ENCODE peak calls at places on chromosomes 3 and 15, in seven cellular contexts. One of them, this sample, is unnamed.

GRCh38 chr3:125349556-125350165 is 25.5 kb downstream of the ZNF148 start:
- DNase-seq in EL: no peak
- DNase-seq in caudate nucleus: no peak
- DNase-seq in KBM-7: no peak
- DNase-seq in hippocampal formation: no peak
- DNase-seq in endothelial cell: no peak
- DNase-seq in CD8-positive, alpha-beta memory T cell: no peak
- DNase-seq in this sample: no peak

GRCh38 chr3:88957751-88958452 is 149.5 kb upstream of the EPHA3 start:
- DNase-seq in endothelial cell: no peak
- DNase-seq in KBM-7: no peak
- DNase-seq in hippocampal formation: no peak
- DNase-seq in caudate nucleus: no peak
- DNase-seq in CD8-positive, alpha-beta memory T cell: no peak
- DNase-seq in EL: peak
- DNase-seq in this sample: no peak

GRCh38 chr15:81865850-81866537 is 179.8 kb downstream of the MEX3B start:
- DNase-seq in caudate nucleus: no peak
- DNase-seq in endothelial cell: no peak
- DNase-seq in KBM-7: peak
- DNase-seq in EL: no peak
- DNase-seq in CD8-positive, alpha-beta memory T cell: no peak
- DNase-seq in hippocampal formation: no peak
- DNase-seq in this sample: no peak

GRCh38 chr3:8648873-8649741 is 4.5 kb upstream of the SSUH2 start:
- DNase-seq in endothelial cell: no peak
- DNase-seq in hippocampal formation: no peak
- DNase-seq in caudate nucleus: no peak
- DNase-seq in CD8-positive, alpha-beta memory T cell: no peak
- DNase-seq in KBM-7: no peak
- DNase-seq in EL: no peak
- DNase-seq in this sample: no peak

GRCh38 chr3:187823802-187824201 is 78.5 kb upstream of the BCL6 start:
- DNase-seq in hippocampal formation: no peak
- DNase-seq in CD8-positive, alpha-beta memory T cell: no peak
- DNase-seq in KBM-7: no peak
- DNase-seq in caudate nucleus: no peak
- DNase-seq in EL: no peak
- DNase-seq in endothelial cell: no peak
- DNase-seq in this sample: no peak

GRCh38 chr3:55790596-55791350 is 303.7 kb upstream of the WNT5A start:
- DNase-seq in hippocampal formation: no peak
- DNase-seq in caudate nucleus: no peak
- DNase-seq in EL: peak
- DNase-seq in endothelial cell: no peak
- DNase-seq in KBM-7: peak
- DNase-seq in CD8-positive, alpha-beta memory T cell: no peak
- DNase-seq in this sample: no peak

GRCh38 chr3:177574232-177574856 is 377.1 kb upstream of the TBL1XR1 start:
- DNase-seq in EL: no peak
- DNase-seq in endothelial cell: no peak
- DNase-seq in hippocampal formation: no peak
- DNase-seq in CD8-positive, alpha-beta memory T cell: no peak
- DNase-seq in caudate nucleus: no peak
- DNase-seq in KBM-7: no peak
- DNase-seq in this sample: peak

GRCh38 chr3:4421121-4421520 is 45.9 kb downstream of the SUMF1 start:
- DNase-seq in caudate nucleus: no peak
- DNase-seq in endothelial cell: no peak
- DNase-seq in CD8-positive, alpha-beta memory T cell: no peak
- DNase-seq in KBM-7: no peak
- DNase-seq in hippocampal formation: no peak
- DNase-seq in EL: peak
- DNase-seq in this sample: no peak

GRCh38 chr15:70202756-70203155 is 105.0 kb upstream of the TLE3 start:
- DNase-seq in CD8-positive, alpha-beta memory T cell: no peak
- DNase-seq in EL: no peak
- DNase-seq in hippocampal formation: no peak
- DNase-seq in endothelial cell: no peak
- DNase-seq in caudate nucleus: no peak
- DNase-seq in KBM-7: no peak
- DNase-seq in this sample: no peak

GRCh38 chr15:88894348-88894818 is 961 bp downstream of the HAPLN3 start:
- DNase-seq in hippocampal formation: no peak
- DNase-seq in caudate nucleus: no peak
- DNase-seq in CD8-positive, alpha-beta memory T cell: peak
- DNase-seq in KBM-7: peak
- DNase-seq in EL: no peak
- DNase-seq in endothelial cell: peak
- DNase-seq in this sample: peak

GRCh38 chr15:70195808-70196304 is 98.1 kb upstream of the TLE3 start:
- DNase-seq in hippocampal formation: peak
- DNase-seq in caudate nucleus: no peak
- DNase-seq in KBM-7: no peak
- DNase-seq in endothelial cell: no peak
- DNase-seq in EL: peak
- DNase-seq in CD8-positive, alpha-beta memory T cell: no peak
- DNase-seq in this sample: peak

GRCh38 chr15:63560741-63561448 is 36.3 kb upstream of the FBXL22 start:
- DNase-seq in KBM-7: no peak
- DNase-seq in caudate nucleus: no peak
- DNase-seq in endothelial cell: no peak
- DNase-seq in EL: no peak
- DNase-seq in hippocampal formation: no peak
- DNase-seq in CD8-positive, alpha-beta memory T cell: no peak
- DNase-seq in this sample: no peak

GRCh38 chr3:143644370-143645089 is 203.7 kb downstream of the SLC9A9 start:
- DNase-seq in EL: peak
- DNase-seq in KBM-7: peak
- DNase-seq in CD8-positive, alpha-beta memory T cell: peak
- DNase-seq in caudate nucleus: no peak
- DNase-seq in hippocampal formation: peak
- DNase-seq in endothelial cell: peak
- DNase-seq in this sample: peak

GRCh38 chr15:56532766-56533455 is 68.0 kb upstream of the MNS1 start:
- DNase-seq in CD8-positive, alpha-beta memory T cell: no peak
- DNase-seq in EL: no peak
- DNase-seq in caudate nucleus: no peak
- DNase-seq in endothelial cell: no peak
- DNase-seq in hippocampal formation: no peak
- DNase-seq in KBM-7: no peak
- DNase-seq in this sample: no peak

GRCh38 chr15:64369078-64369607 is 12.1 kb downstream of the PCLAF start:
- DNase-seq in KBM-7: no peak
- DNase-seq in endothelial cell: no peak
- DNase-seq in EL: peak
- DNase-seq in caudate nucleus: no peak
- DNase-seq in hippocampal formation: no peak
- DNase-seq in CD8-positive, alpha-beta memory T cell: no peak
- DNase-seq in this sample: no peak

GRCh38 chr3:31157893-31158620 is 263.6 kb upstream of the GADL1 start:
- DNase-seq in EL: peak
- DNase-seq in hippocampal formation: no peak
- DNase-seq in caudate nucleus: no peak
- DNase-seq in CD8-positive, alpha-beta memory T cell: no peak
- DNase-seq in KBM-7: no peak
- DNase-seq in endothelial cell: no peak
- DNase-seq in this sample: no peak

GRCh38 chr15:38535451-38536200 is 29.0 kb downstream of the RASGRP1 start:
- DNase-seq in EL: peak
- DNase-seq in endothelial cell: no peak
- DNase-seq in KBM-7: no peak
- DNase-seq in hippocampal formation: no peak
- DNase-seq in CD8-positive, alpha-beta memory T cell: no peak
- DNase-seq in caudate nucleus: no peak
- DNase-seq in this sample: no peak

GRCh38 chr3:156256256-156256655 is 135.9 kb downstream of the KCNAB1 start:
- DNase-seq in EL: peak
- DNase-seq in hippocampal formation: no peak
- DNase-seq in endothelial cell: no peak
- DNase-seq in CD8-positive, alpha-beta memory T cell: no peak
- DNase-seq in caudate nucleus: no peak
- DNase-seq in KBM-7: no peak
- DNase-seq in this sample: no peak

GRCh38 chr15:39698444-39699390 is 83.9 kb downstream of the FSIP1 start:
- DNase-seq in EL: no peak
- DNase-seq in CD8-positive, alpha-beta memory T cell: no peak
- DNase-seq in hippocampal formation: no peak
- DNase-seq in caudate nucleus: no peak
- DNase-seq in KBM-7: peak
- DNase-seq in endothelial cell: no peak
- DNase-seq in this sample: no peak

GRCh38 chr3:129974451-129975331 is at the start of gene TRH:
- DNase-seq in endothelial cell: peak
- DNase-seq in EL: no peak
- DNase-seq in KBM-7: no peak
- DNase-seq in hippocampal formation: no peak
- DNase-seq in CD8-positive, alpha-beta memory T cell: no peak
- DNase-seq in caudate nucleus: no peak
- DNase-seq in this sample: no peak

GRCh38 chr3:179744667-179745066 is 91.8 kb downstream of the USP13 start:
- DNase-seq in EL: no peak
- DNase-seq in endothelial cell: no peak
- DNase-seq in KBM-7: no peak
- DNase-seq in hippocampal formation: no peak
- DNase-seq in caudate nucleus: no peak
- DNase-seq in CD8-positive, alpha-beta memory T cell: no peak
- DNase-seq in this sample: no peak

GRCh38 chr15:97446138-97446537 is 514.4 kb upstream of the ARRDC4 start:
- DNase-seq in caudate nucleus: no peak
- DNase-seq in endothelial cell: no peak
- DNase-seq in CD8-positive, alpha-beta memory T cell: no peak
- DNase-seq in KBM-7: no peak
- DNase-seq in hippocampal formation: no peak
- DNase-seq in EL: no peak
- DNase-seq in this sample: no peak

GRCh38 chr3:64985072-64985471 is 297.3 kb upstream of the ADAMTS9 start:
- DNase-seq in CD8-positive, alpha-beta memory T cell: no peak
- DNase-seq in KBM-7: no peak
- DNase-seq in endothelial cell: no peak
- DNase-seq in hippocampal formation: no peak
- DNase-seq in caudate nucleus: no peak
- DNase-seq in EL: no peak
- DNase-seq in this sample: no peak

GRCh38 chr15:68470981-68471380 is 39.0 kb upstream of the ITGA11 start:
- DNase-seq in EL: no peak
- DNase-seq in CD8-positive, alpha-beta memory T cell: no peak
- DNase-seq in endothelial cell: no peak
- DNase-seq in hippocampal formation: no peak
- DNase-seq in KBM-7: no peak
- DNase-seq in caudate nucleus: no peak
- DNase-seq in this sample: no peak

GRCh38 chr3:172516318-172517214 is 6.7 kb downstream of the TNFSF10 start:
- DNase-seq in hippocampal formation: no peak
- DNase-seq in KBM-7: no peak
- DNase-seq in caudate nucleus: no peak
- DNase-seq in endothelial cell: no peak
- DNase-seq in EL: peak
- DNase-seq in CD8-positive, alpha-beta memory T cell: no peak
- DNase-seq in this sample: peak

GRCh38 chr15:89531796-89532537 is 35.6 kb upstream of the RHCG start:
- DNase-seq in caudate nucleus: no peak
- DNase-seq in hippocampal formation: no peak
- DNase-seq in CD8-positive, alpha-beta memory T cell: no peak
- DNase-seq in EL: peak
- DNase-seq in endothelial cell: no peak
- DNase-seq in KBM-7: no peak
- DNase-seq in this sample: no peak

GRCh38 chr3:64612916-64613526 is 74.8 kb downstream of the ADAMTS9 start:
- DNase-seq in EL: no peak
- DNase-seq in KBM-7: no peak
- DNase-seq in caudate nucleus: no peak
- DNase-seq in hippocampal formation: no peak
- DNase-seq in CD8-positive, alpha-beta memory T cell: no peak
- DNase-seq in endothelial cell: no peak
- DNase-seq in this sample: no peak

GRCh38 chr15:37902126-37902525 is 32.3 kb upstream of the TMCO5A start:
- DNase-seq in CD8-positive, alpha-beta memory T cell: no peak
- DNase-seq in hippocampal formation: no peak
- DNase-seq in EL: no peak
- DNase-seq in endothelial cell: no peak
- DNase-seq in caudate nucleus: no peak
- DNase-seq in KBM-7: no peak
- DNase-seq in this sample: no peak

GRCh38 chr3:126961191-126961790 is 21.6 kb upstream of the PLXNA1 start:
- DNase-seq in endothelial cell: no peak
- DNase-seq in CD8-positive, alpha-beta memory T cell: no peak
- DNase-seq in EL: peak
- DNase-seq in hippocampal formation: no peak
- DNase-seq in caudate nucleus: no peak
- DNase-seq in KBM-7: no peak
- DNase-seq in this sample: peak

GRCh38 chr3:56783644-56784451 is 17.9 kb downstream of the ARHGEF3 start:
- DNase-seq in caudate nucleus: no peak
- DNase-seq in EL: peak
- DNase-seq in hippocampal formation: peak
- DNase-seq in KBM-7: peak
- DNase-seq in CD8-positive, alpha-beta memory T cell: peak
- DNase-seq in endothelial cell: no peak
- DNase-seq in this sample: peak

GRCh38 chr15:89576417-89576773 is 1.1 kb downstream of the TICRR start:
- DNase-seq in CD8-positive, alpha-beta memory T cell: no peak
- DNase-seq in hippocampal formation: no peak
- DNase-seq in EL: peak
- DNase-seq in endothelial cell: no peak
- DNase-seq in KBM-7: peak
- DNase-seq in caudate nucleus: no peak
- DNase-seq in this sample: no peak

GRCh38 chr3:132652640-132653270 is 6.9 kb downstream of the ACAD11 start:
- DNase-seq in hippocampal formation: no peak
- DNase-seq in KBM-7: no peak
- DNase-seq in CD8-positive, alpha-beta memory T cell: no peak
- DNase-seq in caudate nucleus: no peak
- DNase-seq in EL: peak
- DNase-seq in endothelial cell: no peak
- DNase-seq in this sample: no peak

GRCh38 chr3:55423888-55424287 is 63.2 kb downstream of the WNT5A start:
- DNase-seq in KBM-7: no peak
- DNase-seq in EL: no peak
- DNase-seq in endothelial cell: no peak
- DNase-seq in CD8-positive, alpha-beta memory T cell: no peak
- DNase-seq in caudate nucleus: no peak
- DNase-seq in hippocampal formation: no peak
- DNase-seq in this sample: no peak

GRCh38 chr3:46935168-46935858 is 41.2 kb downstream of the CCDC12 start:
- DNase-seq in caudate nucleus: no peak
- DNase-seq in endothelial cell: peak
- DNase-seq in EL: peak
- DNase-seq in KBM-7: no peak
- DNase-seq in hippocampal formation: no peak
- DNase-seq in CD8-positive, alpha-beta memory T cell: no peak
- DNase-seq in this sample: peak

This sample was measured in left cardiac atrium.